ENCODE peak calls at places on chromosome 9, in ten cellular contexts. N is heart right ventricle; O is H9; T is lower lobe of right lung; G is transverse colon; X is HAP-1; K is DND-41; B is NT2/D1; Q is ovary; L is CD4-positive, alpha-beta memory T cell. W is an unnamed sample.

GRCh38 chr9:28301281-28301680 is 728.0 kb upstream of the C9orf72 start:
- DNase-seq in N (no peak), O (no peak), T (no peak), G (no peak), X (no peak), K (no peak), B (no peak), Q (no peak), L (no peak), W (no peak)

GRCh38 chr9:116479967-116480366 is 207.1 kb upstream of the TRIM32 start:
- DNase-seq in N (no peak), O (no peak), T (no peak), G (no peak), X (no peak), K (no peak), B (no peak), Q (no peak), L (no peak), W (no peak)

GRCh38 chr9:116940614-116941215 is 253.6 kb downstream of the TRIM32 start:
- DNase-seq in N (no peak), O (no peak), T (no peak), G (no peak), X (no peak), K (no peak), B (no peak), Q (no peak), L (no peak), W (no peak)

GRCh38 chr9:75186767-75187380 is 98.6 kb downstream of the OSTF1 start:
- DNase-seq in N (no peak), O (no peak), T (no peak), G (no peak), X (no peak), K (no peak), B (no peak), Q (no peak), L (peak; percentile 39), W (peak; percentile 48)

GRCh38 chr9:127917603-127918002 is 762 bp upstream of the ST6GALNAC4 start:
- DNase-seq in N (no peak), O (no peak), T (peak; percentile 60), G (peak; percentile 40), X (no peak), K (peak; percentile 59), B (no peak), Q (no peak), L (no peak), W (peak; percentile 40)

GRCh38 chr9:87327567-87328125 is 170.0 kb upstream of the DAPK1 start:
- DNase-seq in N (no peak), O (no peak), T (no peak), G (no peak), X (no peak), K (no peak), B (no peak), Q (no peak), L (no peak), W (no peak)

GRCh38 chr9:21803674-21804048 is 1.2 kb downstream of the MTAP start:
- DNase-seq in N (no peak), O (no peak), T (no peak), G (no peak), X (no peak), K (no peak), B (no peak), Q (no peak), L (no peak), W (no peak)

GRCh38 chr9:72346333-72346732 is 18.7 kb downstream of the ZFAND5 start:
- DNase-seq in N (no peak), O (no peak), T (no peak), G (no peak), X (no peak), K (no peak), B (no peak), Q (no peak), L (no peak), W (no peak)

GRCh38 chr9:137409515-137409914 is 13.4 kb downstream of the EXD3 start:
- DNase-seq in N (no peak), O (peak; percentile 17), T (no peak), G (no peak), X (no peak), K (no peak), B (no peak), Q (no peak), L (no peak), W (no peak)

GRCh38 chr9:137410891-137411249 is 12.1 kb downstream of the EXD3 start:
- DNase-seq in N (no peak), O (peak; percentile 21), T (no peak), G (no peak), X (no peak), K (no peak), B (no peak), Q (no peak), L (no peak), W (no peak)

GRCh38 chr9:137411260-137411659 is 11.7 kb downstream of the EXD3 start:
- DNase-seq in N (peak; percentile 36), O (peak; percentile 25), T (no peak), G (no peak), X (no peak), K (no peak), B (no peak), Q (no peak), L (no peak), W (no peak)

GRCh38 chr9:137412431-137412830 is 10.5 kb downstream of the EXD3 start:
- DNase-seq in N (no peak), O (peak; percentile 18), T (no peak), G (no peak), X (no peak), K (no peak), B (no peak), Q (peak; percentile 38), L (no peak), W (no peak)

GRCh38 chr9:137411670-137412380 is 11.1 kb downstream of the EXD3 start:
- DNase-seq in N (peak; percentile 89), O (peak; percentile 18), T (peak; percentile 80), G (peak; percentile 73), X (no peak), K (no peak), B (no peak), Q (peak; percentile 87), L (no peak), W (peak; percentile 64)
- H3K4me1 ChIP-seq in N (peaks cover 36% of the 10 kb centered on the region), O (no peaks in the 10 kb centered on the region), T (peaks cover 29% of the 10 kb centered on the region), G (peaks cover 36% of the 10 kb centered on the region), X (no peaks in the 10 kb centered on the region), K (no peaks in the 10 kb centered on the region), B (peaks cover 20% of the 10 kb centered on the region), Q (peaks cover 18% of the 10 kb centered on the region), L (peaks cover 19% of the 10 kb centered on the region), W (no peaks in the 10 kb centered on the region)

GRCh38 chr9:95063300-95063699 is 254.2 kb downstream of the FANCC start:
- DNase-seq in N (no peak), O (no peak), T (no peak), G (no peak), X (no peak), K (no peak), B (no peak), Q (no peak), L (no peak), W (no peak)

GRCh38 chr9:95067888-95068287 is 249.6 kb downstream of the FANCC start:
- DNase-seq in N (no peak), O (no peak), T (no peak), G (no peak), X (no peak), K (no peak), B (no peak), Q (no peak), L (no peak), W (no peak)

GRCh38 chr9:95067057-95067456 is 250.5 kb downstream of the FANCC start:
- DNase-seq in N (no peak), O (no peak), T (no peak), G (no peak), X (no peak), K (no peak), B (no peak), Q (no peak), L (no peak), W (no peak)

GRCh38 chr9:95062601-95063065 is 254.9 kb downstream of the FANCC start:
- DNase-seq in N (no peak), O (no peak), T (no peak), G (no peak), X (no peak), K (no peak), B (no peak), Q (no peak), L (no peak), W (no peak)

DNA sequence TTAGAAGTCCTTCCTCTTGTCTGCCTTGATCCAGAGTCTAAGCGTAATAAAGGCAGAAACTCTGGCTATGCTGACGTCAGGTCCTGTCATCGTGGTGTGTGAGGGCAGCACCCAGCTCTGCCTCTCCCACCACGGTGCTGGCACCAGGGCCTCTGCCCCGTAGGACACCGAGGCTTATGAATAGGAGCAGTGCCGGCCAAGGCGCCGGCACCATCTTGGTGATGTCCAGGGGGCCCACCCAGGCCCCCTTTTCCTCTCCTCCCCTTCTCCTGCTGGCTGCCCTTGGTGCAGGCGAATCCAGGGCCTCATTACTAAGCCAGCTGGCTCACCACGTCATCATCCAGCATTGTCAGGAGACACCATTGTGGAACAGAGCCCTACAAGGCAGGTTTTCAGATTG is 252.3 kb downstream of the FANCC start:
- DNase-seq in N (no peak), O (no peak), T (no peak), G (no peak), X (no peak), K (no peak), B (no peak), Q (no peak), L (no peak), W (no peak)
- H3K4me1 ChIP-seq in N (peaks cover 86% of the 10 kb centered on the region), O (no peaks in the 10 kb centered on the region), T (peaks cover 72% of the 10 kb centered on the region), G (peaks cover 63% of the 10 kb centered on the region), X (peaks cover 13% of the 10 kb centered on the region), K (no peaks in the 10 kb centered on the region), B (peaks cover 9% of the 10 kb centered on the region), Q (peaks cover 16% of the 10 kb centered on the region), L (no peaks in the 10 kb centered on the region), W (no peaks in the 10 kb centered on the region)

GRCh38 chr9:1156794-1157193 is 106.6 kb downstream of the DMRT2 start:
- DNase-seq in N (no peak), O (no peak), T (no peak), G (no peak), X (no peak), K (no peak), B (no peak), Q (no peak), L (no peak), W (no peak)
- H3K4me1 ChIP-seq in N (no peaks in the 10 kb centered on the region), O (no peaks in the 10 kb centered on the region), T (no peaks in the 10 kb centered on the region), G (no peaks in the 10 kb centered on the region), X (no peaks in the 10 kb centered on the region), K (no peaks in the 10 kb centered on the region), B (no peaks in the 10 kb centered on the region), Q (no peaks in the 10 kb centered on the region), L (no peaks in the 10 kb centered on the region), W (no peaks in the 10 kb centered on the region)

GRCh38 chr9:114694719-114695269 is 12.8 kb upstream of the TEX48 start:
- DNase-seq in N (no peak), O (no peak), T (no peak), G (no peak), X (no peak), K (no peak), B (no peak), Q (no peak), L (no peak), W (peak; percentile 80)

GRCh38 chr9:114691956-114692295 is 9.9 kb upstream of the TEX48 start:
- DNase-seq in N (no peak), O (no peak), T (no peak), G (no peak), X (no peak), K (no peak), B (no peak), Q (no peak), L (no peak), W (no peak)

GRCh38 chr9:114693248-114693895 is 11.4 kb upstream of the TEX48 start:
- DNase-seq in N (no peak), O (no peak), T (no peak), G (no peak), X (no peak), K (no peak), B (no peak), Q (no peak), L (no peak), W (no peak)

GRCh38 chr9:114696814-114697544 is 15.0 kb upstream of the TEX48 start:
- DNase-seq in N (no peak), O (no peak), T (no peak), G (no peak), X (no peak), K (no peak), B (no peak), Q (no peak), L (peak; percentile 16), W (peak; percentile 78)

GRCh38 chr9:114694146-114694545 is 12.2 kb upstream of the TEX48 start:
- DNase-seq in N (no peak), O (no peak), T (no peak), G (no peak), X (no peak), K (no peak), B (no peak), Q (no peak), L (no peak), W (no peak)
- H3K4me1 ChIP-seq in N (no peaks in the 10 kb centered on the region), O (no peaks in the 10 kb centered on the region), T (no peaks in the 10 kb centered on the region), G (peaks cover 7% of the 10 kb centered on the region), X (no peaks in the 10 kb centered on the region), K (peaks cover 16% of the 10 kb centered on the region), B (no peaks in the 10 kb centered on the region), Q (no peaks in the 10 kb centered on the region), L (peaks cover 56% of the 10 kb centered on the region), W (peaks cover 32% of the 10 kb centered on the region)

W was measured in MM.1S.